ENCODE peak calls at places on chromosomes 11 and 22, in four cellular contexts. C is A549, D is WTC11, E is NB4. B is an unnamed sample.

GRCh38 chr22:22248878-22249277 is 4.3 kb downstream of the VPREB1 start:
- DNase-seq in D (no peak), C (no peak), E (peak), B (no peak)

GRCh38 chr11:69215784-69216415 is 60.2 kb downstream of the SMIM38 start:
- DNase-seq in D (no peak), E (no peak), C (peak), B (no peak)

GRCh38 chr11:23359297-23359696 is 499.0 kb upstream of the CCDC179 start:
- DNase-seq in D (no peak), C (no peak), E (no peak), B (no peak)

GRCh38 chr22:26612652-26613051 is 5.2 kb downstream of the CRYBB1 start:
- DNase-seq in C (no peak), D (no peak), E (no peak), B (no peak)

GRCh38 chr11:2531277-2531986 is 86.6 kb downstream of the KCNQ1 start:
- DNase-seq in C (peak), E (peak), D (peak), B (peak)

GRCh38 chr22:22552630-22553029 is 6.4 kb downstream of the PRAME start:
- DNase-seq in C (no peak), D (peak), E (peak), B (no peak)

GRCh38 chr11:41118521-41118920 is 340.9 kb downstream of the LRRC4C start:
- DNase-seq in E (no peak), D (no peak), C (no peak), B (no peak)

GRCh38 chr11:117597083-117597482 is 199.9 kb downstream of the DSCAML1 start:
- DNase-seq in C (peak), D (peak), E (peak), B (peak)

GRCh38 chr11:112822478-112823274 is 138.5 kb upstream of the NCAM1 start:
- DNase-seq in E (no peak), C (no peak), D (peak), B (no peak)

GRCh38 chr22:46390652-46391301 is 55.3 kb downstream of the TRMU start:
- DNase-seq in C (no peak), E (no peak), D (no peak), B (no peak)

GRCh38 chr11:123180166-123180565 is 14.9 kb downstream of the CLMP start:
- DNase-seq in D (no peak), C (no peak), E (peak), B (no peak)

GRCh38 chr22:50104149-50104548 is 14.3 kb downstream of the MOV10L1 start:
- DNase-seq in C (no peak), E (peak), D (no peak), B (no peak)

GRCh38 chr11:18588297-18589252 is at the start of gene UEVLD:
- DNase-seq in D (peak), C (peak), E (peak), B (peak)

GRCh38 chr11:32870676-32871075 is 21.9 kb upstream of the QSER1 start:
- DNase-seq in E (peak), D (peak), C (no peak), B (no peak)

GRCh38 chr11:46363031-46363407 is 15.8 kb downstream of the DGKZ start:
- DNase-seq in E (peak), C (no peak), D (no peak), B (no peak)

GRCh38 chr11:122116591-122116990 is 576 bp upstream of the BLID start:
- DNase-seq in E (no peak), D (no peak), C (no peak), B (no peak)

GRCh38 chr11:31480930-31481329 is 28.5 kb downstream of the IMMP1L start:
- DNase-seq in E (no peak), C (no peak), D (no peak), B (no peak)

GRCh38 chr22:30876925-30877553 is 91.5 kb downstream of the MORC2 start:
- DNase-seq in D (no peak), C (no peak), E (no peak), B (no peak)

GRCh38 chr11:80822248-80822647 is 1381.4 kb upstream of the TENM4 start:
- DNase-seq in D (no peak), E (no peak), C (no peak), B (no peak)

GRCh38 chr22:39173787-39174497 is 21.5 kb upstream of the CBX7 start:
- DNase-seq in D (no peak), E (no peak), C (no peak), B (no peak)

GRCh38 chr22:43706151-43706550 is 106.0 kb downstream of the EFCAB6 start:
- DNase-seq in E (no peak), D (peak), C (no peak), B (no peak)

GRCh38 chr11:27158763-27159679 is 118.4 kb downstream of the BBOX1 start:
- DNase-seq in C (peak), D (peak), E (peak), B (peak)

GRCh38 chr11:62005231-62005661 is 37.8 kb upstream of the FTH1 start:
- DNase-seq in D (no peak), E (no peak), C (no peak), B (no peak)

GRCh38 chr22:20503816-20504215 is 3.6 kb upstream of the MED15 start:
- DNase-seq in D (no peak), C (no peak), E (no peak), B (no peak)

GRCh38 chr22:39092111-39092867 is 4.8 kb upstream of the APOBEC3H start:
- DNase-seq in E (no peak), C (no peak), D (no peak), B (no peak)

GRCh38 chr11:4808476-4808875 is 4.3 kb upstream of the OR52R1 start:
- DNase-seq in D (no peak), E (no peak), C (no peak), B (no peak)

GRCh38 chr11:132126973-132127900 is 756.8 kb downstream of the NTM start:
- DNase-seq in C (no peak), E (no peak), D (peak), B (no peak)

GRCh38 chr22:32103648-32104326 is 55.3 kb downstream of the C22orf42 start:
- DNase-seq in C (no peak), D (no peak), E (peak), B (peak)
- TF ChIP-seq MAX in C (no peak), D (no peak), E (no peak), B (no peak)

DNA sequence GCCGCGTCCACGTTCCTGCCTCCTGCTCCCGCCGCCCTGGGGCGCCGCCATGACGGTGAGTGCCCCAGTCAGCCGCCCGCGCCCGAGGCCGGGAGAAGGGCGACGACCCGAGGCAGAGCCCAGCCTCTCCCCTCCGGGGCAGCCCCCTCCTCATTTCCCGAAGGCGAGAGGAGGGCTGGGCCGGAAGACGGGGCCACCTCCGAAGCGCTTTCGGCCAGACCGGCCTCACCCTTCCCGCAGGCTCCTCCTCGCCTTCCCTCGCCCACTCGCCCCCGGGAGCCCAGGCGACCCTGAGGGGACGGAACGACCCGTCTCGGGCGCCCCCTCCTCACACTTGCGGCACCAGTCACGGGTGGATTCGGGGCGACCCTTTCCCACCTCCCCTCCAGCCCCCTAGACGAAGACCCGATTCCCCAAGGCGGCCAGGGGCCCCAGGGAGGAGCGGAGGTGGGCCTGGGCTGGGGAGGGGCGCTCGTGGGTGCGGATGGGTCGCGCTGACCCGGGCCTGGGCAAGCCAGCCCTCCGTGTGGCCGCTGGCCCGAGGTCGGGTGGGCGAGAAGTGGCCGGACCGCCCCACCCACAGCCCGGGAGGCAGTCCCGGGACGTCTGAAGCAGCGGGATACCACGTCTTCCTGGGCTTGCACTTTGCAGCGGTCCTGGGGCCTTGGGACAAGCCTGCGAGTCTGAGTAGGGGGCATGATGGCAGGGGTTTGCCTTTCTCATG is 49.7 kb downstream of the TRIOBP start:
- DNase-seq in D (peak), C (no peak), E (peak), B (no peak)
- TF ChIP-seq MAX in D (no peak), C (no peak), E (no peak), B (no peak)

GRCh38 chr11:92302766-92303165 is 78.1 kb downstream of the FAT3 start:
- DNase-seq in E (no peak), C (no peak), D (no peak), B (no peak)

GRCh38 chr11:92308366-92308765 is 83.7 kb downstream of the FAT3 start:
- DNase-seq in D (no peak), C (no peak), E (no peak), B (no peak)

GRCh38 chr11:92306966-92307504 is 82.4 kb downstream of the FAT3 start:
- DNase-seq in C (no peak), D (no peak), E (no peak), B (no peak)

GRCh38 chr11:92300871-92301270 is 76.3 kb downstream of the FAT3 start:
- DNase-seq in E (no peak), C (no peak), D (no peak), B (no peak)

GRCh38 chr11:92304271-92304670 is 79.7 kb downstream of the FAT3 start:
- DNase-seq in D (no peak), C (no peak), E (no peak), B (no peak)
- TF ChIP-seq MAX in D (no peak), C (no peak), E (no peak), B (no peak)

GRCh38 chr11:59862252-59862651 is 4.0 kb downstream of the TCN1 start:
- DNase-seq in C (no peak), E (peak), D (no peak), B (no peak)

GRCh38 chr11:59859695-59860094 is 6.6 kb downstream of the TCN1 start:
- DNase-seq in D (no peak), E (peak), C (no peak), B (no peak)

GRCh38 chr11:59857444-59858434 is 8.5 kb downstream of the TCN1 start:
- DNase-seq in D (no peak), C (peak), E (peak), B (peak)
- TF ChIP-seq MAX in D (no peak), C (no peak), E (peak), B (peak)